ENCODE peak calls at places on chromosomes 2 and 18, in four cellular contexts. M is GM12878, C is K562, T is HL-60. R is an unnamed sample.

GRCh38 chr2:5766051-5766450 is 73.9 kb downstream of the SOX11 start:
- DNase-seq in M (no peak), C (no peak), T (no peak), R (no peak)

GRCh38 chr2:120390381-120391055 is 44.6 kb downstream of the INHBB start:
- DNase-seq in M (no peak), C (no peak), T (no peak), R (no peak)

GRCh38 chr2:40287201-40287600 is 164.7 kb downstream of the SLC8A1 start:
- DNase-seq in M (no peak), C (no peak), T (no peak), R (no peak)

GRCh38 chr18:57738078-57738477 is 65.0 kb downstream of the ATP8B1 start:
- DNase-seq in M (no peak), C (no peak), T (no peak), R (no peak)

GRCh38 chr2:33645861-33646260 is 46.8 kb upstream of the FAM98A start:
- DNase-seq in M (no peak), C (no peak), T (no peak), R (no peak)

GRCh38 chr2:109382946-109383345 is 230.8 kb downstream of the SEPTIN10 start:
- DNase-seq in M (no peak), C (no peak), T (no peak), R (no peak)

GRCh38 chr2:235566931-235567495 is 73.2 kb downstream of the AGAP1 start:
- DNase-seq in M (no peak), C (no peak), T (no peak), R (no peak)

GRCh38 chr2:62200291-62200841 is 4.5 kb downstream of the B3GNT2 start:
- DNase-seq in M (no peak), C (no peak), T (no peak), R (no peak)

GRCh38 chr18:36579311-36579710 is 249.5 kb downstream of the TPGS2 start:
- DNase-seq in M (no peak), C (no peak), T (no peak), R (no peak)

GRCh38 chr2:219836647-219837177 is 209.3 kb downstream of the SLC4A3 start:
- DNase-seq in M (no peak), C (peak; percentile 30), T (peak; percentile 21), R (no peak)

GRCh38 chr2:160110674-160111239 is 48.3 kb upstream of the PLA2R1 start:
- DNase-seq in M (no peak), C (no peak), T (no peak), R (no peak)

GRCh38 chr18:8212893-8213805 is 396.1 kb upstream of the RAB12 start:
- DNase-seq in M (no peak), C (no peak), T (no peak), R (no peak)

GRCh38 chr2:62266433-62267038 is 70.6 kb downstream of the B3GNT2 start:
- DNase-seq in M (no peak), C (peak; percentile 18), T (no peak), R (no peak)

GRCh38 chr2:44172576-44172975 is 3.9 kb downstream of the PPM1B start:
- DNase-seq in M (no peak), C (no peak), T (no peak), R (no peak)

GRCh38 chr2:186105016-186105415 is 366.4 kb downstream of the FSIP2 start:
- DNase-seq in M (no peak), C (no peak), T (no peak), R (no peak)

GRCh38 chr2:133603109-133603508 is 34.8 kb upstream of the NCKAP5 start:
- DNase-seq in M (no peak), C (no peak), T (no peak), R (no peak)

GRCh38 chr2:144041612-144042011 is 478.3 kb downstream of the ZEB2 start:
- DNase-seq in M (no peak), C (no peak), T (no peak), R (no peak)

GRCh38 chr18:79489900-79490592 is 94.3 kb downstream of the NFATC1 start:
- DNase-seq in M (no peak), C (no peak), T (no peak), R (no peak)

GRCh38 chr2:12931211-12931844 is 214.6 kb downstream of the TRIB2 start:
- DNase-seq in M (no peak), C (peak; percentile 27), T (no peak), R (peak; percentile 17)

GRCh38 chr18:12043811-12044210 is 49.8 kb upstream of the ANKRD62 start:
- DNase-seq in M (no peak), C (no peak), T (no peak), R (no peak)

GRCh38 chr18:24413148-24413547 is 13.3 kb upstream of the IMPACT start:
- DNase-seq in M (no peak), C (no peak), T (no peak), R (no peak)

GRCh38 chr2:195513119-195513518 is 143.9 kb upstream of the SLC39A10 start:
- DNase-seq in M (no peak), C (peak; percentile 91), T (peak; percentile 18), R (no peak)

GRCh38 chr2:233210843-233211600 is 40.5 kb upstream of the ATG16L1 start:
- DNase-seq in M (no peak), C (no peak), T (no peak), R (no peak)

GRCh38 chr2:233208382-233209116 is 42.9 kb upstream of the ATG16L1 start:
- DNase-seq in M (no peak), C (no peak), T (no peak), R (no peak)

GRCh38 chr2:233213011-233213410 is 38.5 kb upstream of the ATG16L1 start:
- DNase-seq in M (no peak), C (no peak), T (no peak), R (no peak)

GRCh38 chr2:233209117-233209977 is 42.1 kb upstream of the ATG16L1 start:
- DNase-seq in M (no peak), C (no peak), T (no peak), R (no peak)

GRCh38 chr2:233209978-233210680 is 41.3 kb upstream of the ATG16L1 start:
- DNase-seq in M (no peak), C (no peak), T (no peak), R (no peak)
- TF ChIP-seq SPI1 in M (no peak), C (no peak), T (no peak), R (no peak)

DNA sequence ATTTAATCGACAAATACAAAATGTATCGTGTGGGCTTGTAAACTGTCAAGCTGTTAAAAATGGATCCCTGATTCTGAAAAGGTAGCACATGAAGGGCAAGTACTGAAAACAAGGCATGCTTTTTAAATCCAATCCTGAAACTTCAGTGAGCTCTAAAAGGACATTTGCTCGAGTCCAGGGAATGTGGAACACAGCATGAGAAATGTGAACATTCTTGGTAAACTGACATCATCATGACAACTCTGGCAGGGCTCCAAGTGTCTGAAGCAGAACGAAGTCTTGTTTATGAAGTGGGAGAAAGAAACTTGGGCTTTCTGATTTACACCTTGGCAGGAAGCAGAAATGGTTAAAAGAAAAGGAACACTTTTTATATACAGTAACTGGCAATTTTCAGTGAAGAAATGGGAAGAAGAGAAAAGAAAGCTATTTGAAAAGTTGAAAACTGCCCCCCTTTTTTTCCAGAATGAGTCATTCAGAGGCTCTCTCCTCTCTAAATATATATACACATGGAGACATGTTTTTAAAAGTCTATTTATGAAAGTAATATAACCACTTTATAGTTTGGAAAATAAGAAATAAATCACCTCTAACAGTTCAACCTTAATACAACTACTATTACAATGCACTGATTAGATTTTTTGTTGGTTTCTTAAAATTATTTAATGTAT is 120.8 kb downstream of the GAREM1 start:
- DNase-seq in M (no peak), C (no peak), T (no peak), R (no peak)
- TF ChIP-seq POLR2AphosphoS5 in M (no peak), C (no peak), T (no peak), R (no peak)

GRCh38 chr2:32626591-32627221 is 1.1 kb upstream of the TTC27 start:
- DNase-seq in M (no peak), C (no peak), T (no peak), R (no peak)

GRCh38 chr2:32627901-32628645 is at the start of gene TTC27:
- DNase-seq in M (peak; percentile 81), C (peak; percentile 98), T (peak; percentile 98), R (peak; percentile 85)

GRCh38 chr2:32624813-32625212 is 3.0 kb upstream of the TTC27 start:
- DNase-seq in M (no peak), C (no peak), T (no peak), R (no peak)

GRCh38 chr2:32623311-32623706 is 4.5 kb upstream of the TTC27 start:
- DNase-seq in M (no peak), C (no peak), T (no peak), R (no peak)

GRCh38 chr2:32627441-32627900 is 379 bp upstream of the TTC27 start:
- DNase-seq in M (no peak), C (no peak), T (peak; percentile 23), R (no peak)
- TF ChIP-seq SPI1 in M (no peak), C (no peak), T (no peak), R (no peak)

DNA sequence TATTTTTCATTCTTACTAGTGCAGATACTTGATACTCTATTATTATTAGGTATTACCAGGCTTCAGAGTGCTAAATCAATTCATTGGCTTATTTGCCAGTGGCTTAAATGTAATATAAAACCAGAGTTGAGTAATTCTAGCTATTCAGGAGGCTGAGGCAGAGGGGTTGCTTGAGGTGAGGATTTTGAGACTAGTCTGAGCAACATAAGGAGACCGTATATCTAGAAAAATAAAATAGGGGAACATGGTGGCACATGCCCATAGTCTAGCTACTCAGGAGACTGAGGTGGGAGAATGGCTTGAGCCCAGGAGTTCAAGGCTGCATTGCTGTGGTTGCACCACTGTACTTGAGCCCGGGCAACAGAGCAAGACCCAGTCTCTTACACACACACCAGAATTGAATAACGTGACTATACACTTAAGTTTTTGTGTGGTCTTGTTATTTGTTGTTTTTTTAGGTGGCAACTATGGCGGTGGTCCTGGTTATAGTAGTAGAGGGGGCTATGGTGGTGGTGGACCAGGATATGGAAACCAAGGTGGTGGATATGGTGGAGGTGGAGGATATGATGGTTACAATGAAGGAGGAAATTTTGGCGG is 4.8 kb downstream of the HNRNPA3 start:
- DNase-seq in M (no peak), C (no peak), T (no peak), R (no peak)
- TF ChIP-seq POLR2AphosphoS5 in M (peak; percentile 71), C (no peak), T (no peak), R (peak; percentile 66)

DNA sequence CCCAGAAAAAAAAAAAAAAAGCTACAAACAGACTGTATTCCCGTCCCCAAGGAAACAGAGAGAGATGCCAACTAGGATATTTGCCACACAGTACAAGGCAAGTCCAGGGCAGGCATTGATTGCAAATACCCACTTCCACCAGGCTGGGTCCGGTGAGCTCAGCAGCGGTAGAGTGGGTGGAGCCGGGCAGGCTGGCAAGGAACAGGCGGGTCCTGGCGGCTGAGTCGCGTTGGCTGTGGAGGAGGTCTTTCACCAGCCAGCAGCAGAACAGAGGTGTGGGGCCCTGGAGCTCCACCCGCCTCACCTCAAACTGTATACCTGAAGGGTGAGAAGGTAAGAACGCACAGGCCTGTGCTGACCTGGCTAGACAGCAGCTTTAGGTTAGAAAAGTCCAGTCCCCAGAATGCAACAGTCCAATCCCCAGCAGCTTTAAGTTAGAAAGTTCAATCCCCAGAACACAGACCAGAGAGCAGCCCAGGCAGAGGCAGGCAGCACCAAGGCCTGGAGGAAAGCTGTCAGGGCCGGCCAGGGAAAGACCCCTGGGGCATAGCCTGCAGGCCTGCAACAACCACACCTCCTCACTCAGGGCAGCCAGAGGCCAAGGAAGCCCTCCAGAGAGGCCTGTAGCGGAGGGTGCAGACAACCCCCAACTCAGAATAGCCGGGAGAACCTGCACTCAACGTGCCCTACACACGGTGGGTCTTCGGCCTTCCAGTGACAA is 21.9 kb upstream of the MTERF4 start:
- DNase-seq in M (no peak), C (no peak), T (no peak), R (no peak)
- TF ChIP-seq SPI1 in M (no peak), C (no peak), T (no peak), R (no peak)

DNA sequence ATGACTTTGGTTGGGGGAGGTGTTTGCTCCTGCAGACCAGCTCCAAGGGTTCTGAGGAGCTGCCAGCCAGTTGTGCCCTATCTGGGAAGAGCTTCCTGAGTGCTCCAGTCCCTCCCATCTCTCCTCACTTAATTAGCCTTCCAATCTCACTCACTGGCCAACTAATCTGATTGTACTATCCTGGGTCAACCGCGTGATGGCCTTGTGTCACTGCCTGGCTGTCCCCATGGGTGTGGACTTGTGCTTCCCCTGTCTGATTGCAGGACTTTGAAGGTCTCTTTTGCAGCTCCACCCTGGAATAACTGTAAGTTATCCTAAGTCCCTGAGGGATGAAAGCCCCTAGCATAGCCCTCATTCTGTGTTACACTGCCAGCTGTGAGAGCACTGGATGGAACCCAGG is 65.0 kb downstream of the SLC4A5 start:
- DNase-seq in M (no peak), C (peak; percentile 41), T (no peak), R (no peak)
- TF ChIP-seq POLR2AphosphoS5 in M (no peak), C (no peak), T (no peak), R (no peak)